ENCODE peak calls at places on chromosome 21, in seven cellular contexts. Q is GM23338, D is esophagus squamous epithelium, P is heart left ventricle, I is GM12865, C is heart right ventricle, N is choroid plexus epithelial cell. M is an unnamed sample.

GRCh38 chr21:20971296-20971921 is 26.8 kb upstream of the NCAM2 start:
- DNase-seq in C (peak), I (peak), N (peak), P (no peak), D (no peak), Q (peak), M (no peak)

GRCh38 chr21:39866093-39866492 is 1.1 kb upstream of the PCP4 start:
- DNase-seq in I (no peak), D (no peak), P (no peak), C (no peak), Q (no peak), N (no peak), M (no peak)

GRCh38 chr21:43917515-43918384 is 52.7 kb downstream of the AGPAT3 start:
- DNase-seq in C (no peak), I (peak), N (no peak), Q (no peak), P (no peak), D (no peak), M (no peak)

GRCh38 chr21:34669149-34669879 is 520 bp downstream of the CLIC6 start:
- DNase-seq in C (no peak), D (no peak), P (no peak), N (no peak), I (peak), Q (peak), M (no peak)

GRCh38 chr21:32819702-32820101 is 48.1 kb upstream of the PAXBP1 start:
- DNase-seq in C (no peak), D (no peak), N (peak), P (peak), I (no peak), Q (no peak), M (no peak)

GRCh38 chr21:40120944-40121575 is 253.8 kb downstream of the PCP4 start:
- DNase-seq in D (no peak), C (no peak), Q (peak), I (no peak), N (peak), P (no peak), M (no peak)

GRCh38 chr21:27076035-27076434 is 109.1 kb upstream of the ADAMTS5 start:
- DNase-seq in P (no peak), I (no peak), Q (no peak), C (no peak), N (peak), D (no peak), M (no peak)

GRCh38 chr21:34073749-34074282 is 438 bp downstream of the MRPS6 start:
- DNase-seq in D (no peak), I (peak), P (peak), Q (peak), C (peak), N (no peak), M (no peak)

GRCh38 chr21:39048574-39048973 is 134.7 kb downstream of the PSMG1 start:
- DNase-seq in I (no peak), D (no peak), Q (no peak), P (no peak), C (no peak), N (peak), M (no peak)

GRCh38 chr21:44317241-44317782 is 17.5 kb downstream of the PFKL start:
- DNase-seq in P (no peak), N (no peak), Q (no peak), C (no peak), I (no peak), D (no peak), M (no peak)

GRCh38 chr21:31957631-31958030 is 84.8 kb downstream of the HUNK start:
- DNase-seq in N (no peak), I (no peak), Q (no peak), C (no peak), D (no peak), P (no peak), M (no peak)

GRCh38 chr21:43754948-43755781 is 20.9 kb downstream of the CSTB start:
- DNase-seq in D (no peak), C (peak), Q (no peak), N (no peak), P (no peak), I (no peak), M (no peak)

GRCh38 chr21:43597052-43597451 is 62.2 kb downstream of the HSF2BP start:
- DNase-seq in P (no peak), C (no peak), N (peak), Q (no peak), D (no peak), I (no peak), M (no peak)

GRCh38 chr21:33116669-33117267 is 46.8 kb downstream of the OLIG1 start:
- DNase-seq in N (no peak), I (no peak), C (no peak), P (no peak), Q (no peak), D (no peak), M (no peak)

GRCh38 chr21:39483917-39484316 is 32.1 kb downstream of the SH3BGR start:
- DNase-seq in P (no peak), N (peak), I (no peak), C (no peak), D (no peak), Q (no peak), M (no peak)

GRCh38 chr21:30408782-30409494 is 13.1 kb downstream of the KRTAP13-1 start:
- DNase-seq in N (peak), Q (peak), I (peak), D (no peak), P (peak), C (peak), M (no peak)

GRCh38 chr21:26170471-26171309 is at the start of gene APP:
- DNase-seq in P (peak), I (peak), D (peak), N (peak), Q (peak), C (peak), M (no peak)

GRCh38 chr21:39079617-39080016 is 103.6 kb downstream of the PSMG1 start:
- DNase-seq in P (peak), C (peak), I (no peak), D (peak), Q (no peak), N (peak), M (no peak)

GRCh38 chr21:43194303-43195130 is 25.7 kb downstream of the CRYAA start:
- DNase-seq in Q (no peak), I (peak), P (peak), C (no peak), D (no peak), N (no peak), M (no peak)

GRCh38 chr21:32423320-32423719 is 10.8 kb downstream of the EVA1C start:
- DNase-seq in N (peak), Q (no peak), D (no peak), C (no peak), P (no peak), I (no peak), M (no peak)

GRCh38 chr21:43793243-43793642 is 3.9 kb downstream of the RRP1 start:
- DNase-seq in Q (no peak), P (no peak), D (no peak), N (no peak), C (no peak), I (no peak), M (no peak)

GRCh38 chr21:32916522-32917099 is 109.1 kb upstream of the OLIG2 start:
- DNase-seq in N (no peak), Q (peak), I (peak), C (no peak), P (no peak), D (no peak), M (no peak)

GRCh38 chr21:38506606-38507331 is 8.5 kb upstream of the ERG start:
- DNase-seq in C (no peak), I (no peak), D (no peak), P (no peak), Q (peak), N (peak), M (no peak)

GRCh38 chr21:43308511-43309283 is 118.2 kb downstream of the SIK1 start:
- DNase-seq in N (no peak), C (no peak), D (no peak), I (no peak), P (no peak), Q (no peak), M (no peak)

GRCh38 chr21:38619865-38620513 is 121.7 kb upstream of the ERG start:
- DNase-seq in D (no peak), N (no peak), Q (no peak), C (peak), I (no peak), P (peak), M (no peak)

GRCh38 chr21:21179619-21180336 is 181.6 kb downstream of the NCAM2 start:
- DNase-seq in C (no peak), Q (no peak), D (no peak), P (no peak), I (no peak), N (no peak), M (no peak)

GRCh38 chr21:35020446-35020845 is 28.7 kb downstream of the RUNX1 start:
- DNase-seq in D (no peak), C (no peak), I (no peak), Q (no peak), P (no peak), N (no peak), M (no peak)

GRCh38 chr21:14890141-14890540 is 174.7 kb downstream of the NRIP1 start:
- DNase-seq in I (no peak), Q (no peak), D (no peak), N (peak), P (no peak), C (no peak), M (no peak)

GRCh38 chr21:34745557-34746255 is 76.9 kb downstream of the CLIC6 start:
- DNase-seq in I (peak), N (peak), C (peak), P (peak), Q (peak), D (peak), M (peak)

GRCh38 chr21:27219068-27219467 is 252.2 kb upstream of the ADAMTS5 start:
- DNase-seq in Q (no peak), D (no peak), N (peak), P (no peak), I (no peak), C (no peak), M (no peak)

GRCh38 chr21:32705139-32705538 is 22.7 kb downstream of the SYNJ1 start:
- DNase-seq in C (no peak), P (no peak), Q (peak), I (no peak), N (peak), D (no peak), M (no peak)

GRCh38 chr21:21247441-21247840 is 249.2 kb downstream of the NCAM2 start:
- DNase-seq in D (no peak), C (no peak), P (no peak), I (no peak), Q (no peak), N (peak), M (no peak)

GRCh38 chr21:22791986-22792560 is 1793.9 kb downstream of the NCAM2 start:
- DNase-seq in C (no peak), Q (peak), N (peak), P (no peak), I (peak), D (no peak), M (peak)

GRCh38 chr21:31673513-31673912 is 14.0 kb downstream of the SOD1 start:
- DNase-seq in Q (no peak), D (no peak), P (no peak), C (no peak), N (no peak), I (no peak), M (no peak)

GRCh38 chr21:35658242-35658641 is 402.1 kb downstream of the SETD4 start:
- DNase-seq in C (no peak), N (peak), I (peak), P (no peak), Q (no peak), D (no peak), M (no peak)

GRCh38 chr21:14058566-14058965 is 152.2 kb downstream of the LIPI start:
- DNase-seq in N (no peak), D (no peak), P (no peak), I (no peak), C (peak), Q (no peak), M (no peak)

GRCh38 chr21:34545079-34545884 is 33.3 kb upstream of the KCNE1 start:
- DNase-seq in N (peak), D (no peak), C (no peak), Q (peak), I (peak), P (no peak), M (peak)

GRCh38 chr21:25039461-25040380 is 567.6 kb downstream of the MRPL39 start:
- DNase-seq in P (no peak), N (peak), Q (peak), I (peak), C (no peak), D (no peak), M (peak)

GRCh38 chr21:34008618-34009017 is 64.8 kb upstream of the MRPS6 start:
- DNase-seq in N (no peak), D (no peak), P (no peak), C (no peak), Q (peak), I (no peak), M (no peak)

DNA sequence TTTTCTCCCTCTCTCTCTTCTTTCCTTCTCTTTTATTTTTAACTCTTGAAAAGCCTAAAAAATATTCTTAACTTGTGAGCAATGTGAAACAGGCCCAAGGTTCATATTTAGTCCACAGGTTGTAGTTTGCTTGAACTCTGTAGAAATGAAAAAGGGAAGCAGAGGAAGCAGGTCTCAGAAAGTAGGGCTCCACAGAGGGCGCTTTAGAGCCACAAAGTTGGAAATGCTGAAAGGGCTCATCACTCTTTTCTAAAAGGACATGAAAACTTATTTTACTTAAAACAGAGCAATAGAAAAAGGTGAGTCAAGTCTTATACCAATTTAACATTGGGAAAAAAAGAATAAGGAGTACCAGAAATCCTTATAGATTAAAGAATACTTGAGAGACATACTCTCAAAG is 247.0 kb downstream of the USP25 start:
- DNase-seq in I (no peak), D (no peak), Q (peak), P (no peak), C (no peak), N (peak), M (no peak)
- TF ChIP-seq CTCF in I (no peak), D (no peak), Q (peak), P (no peak), C (no peak), N (peak), M (no peak)

GRCh38 chr21:45358261-45358670 is 46.7 kb upstream of the COL18A1 start:
- DNase-seq in P (no peak), Q (no peak), N (no peak), D (no peak), C (peak), I (no peak), M (no peak)

GRCh38 chr21:45359451-45360217 is 45.3 kb upstream of the COL18A1 start:
- DNase-seq in D (no peak), N (no peak), I (no peak), C (peak), P (no peak), Q (no peak), M (no peak)

GRCh38 chr21:45357436-45358260 is 47.3 kb upstream of the COL18A1 start:
- DNase-seq in P (peak), N (peak), I (no peak), C (peak), D (no peak), Q (peak), M (no peak)

GRCh38 chr21:45356653-45357435 is 48.1 kb upstream of the COL18A1 start:
- DNase-seq in I (no peak), Q (no peak), N (no peak), P (no peak), D (no peak), C (peak), M (no peak)

DNA sequence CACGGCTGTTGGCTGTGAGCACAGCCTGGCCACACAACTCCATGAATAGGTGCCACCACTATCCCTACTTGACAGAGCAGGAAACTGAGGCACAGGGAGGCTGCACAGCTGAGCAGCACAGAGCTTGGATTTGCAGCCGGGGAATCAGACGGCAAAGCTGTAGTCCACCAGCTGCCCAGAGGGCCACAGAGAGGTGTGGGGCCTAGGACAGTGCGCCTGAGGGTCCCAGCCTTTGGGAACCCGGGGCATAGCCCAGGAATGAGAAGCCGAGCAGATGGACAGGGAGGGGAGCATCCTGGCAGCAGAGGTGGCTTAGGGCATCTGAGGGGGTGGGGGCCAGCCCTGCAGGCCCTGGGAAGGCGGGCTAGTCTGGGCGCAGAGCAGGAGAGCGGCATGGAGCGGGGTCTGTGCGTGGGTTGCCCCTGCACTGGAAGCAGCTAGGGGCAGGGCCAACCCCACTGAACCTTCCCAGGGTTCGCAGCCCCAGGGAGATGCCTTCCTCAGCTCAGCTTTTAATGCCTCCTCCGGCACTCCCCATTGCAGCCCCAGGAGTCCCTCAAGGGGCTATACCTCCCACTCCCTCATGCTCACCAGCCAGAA is 46.2 kb upstream of the COL18A1 start:
- DNase-seq in Q (no peak), D (no peak), C (peak), N (no peak), I (no peak), P (no peak), M (no peak)
- TF ChIP-seq CTCF in Q (no peak), D (no peak), C (no peak), N (no peak), I (no peak), P (no peak), M (no peak)

GRCh38 chr21:37435719-37436118 is 69.1 kb downstream of the DYRK1A start:
- DNase-seq in N (no peak), D (no peak), I (no peak), Q (no peak), P (no peak), C (no peak), M (no peak)

GRCh38 chr21:37436180-37436579 is 69.6 kb downstream of the DYRK1A start:
- DNase-seq in C (no peak), I (no peak), P (no peak), D (no peak), Q (no peak), N (no peak), M (no peak)

GRCh38 chr21:37435120-37435519 is 68.5 kb downstream of the DYRK1A start:
- DNase-seq in C (no peak), P (peak), D (no peak), Q (peak), N (peak), I (no peak), M (no peak)

GRCh38 chr21:37431243-37431642 is 64.7 kb downstream of the DYRK1A start:
- DNase-seq in P (no peak), C (no peak), I (no peak), N (no peak), D (no peak), Q (peak), M (no peak)

GRCh38 chr21:37433441-37433840 is 66.9 kb downstream of the DYRK1A start:
- DNase-seq in C (no peak), D (no peak), Q (no peak), I (no peak), N (no peak), P (no peak), M (no peak)
- TF ChIP-seq CTCF in C (no peak), D (no peak), Q (no peak), I (no peak), N (no peak), P (no peak), M (no peak)

DNA sequence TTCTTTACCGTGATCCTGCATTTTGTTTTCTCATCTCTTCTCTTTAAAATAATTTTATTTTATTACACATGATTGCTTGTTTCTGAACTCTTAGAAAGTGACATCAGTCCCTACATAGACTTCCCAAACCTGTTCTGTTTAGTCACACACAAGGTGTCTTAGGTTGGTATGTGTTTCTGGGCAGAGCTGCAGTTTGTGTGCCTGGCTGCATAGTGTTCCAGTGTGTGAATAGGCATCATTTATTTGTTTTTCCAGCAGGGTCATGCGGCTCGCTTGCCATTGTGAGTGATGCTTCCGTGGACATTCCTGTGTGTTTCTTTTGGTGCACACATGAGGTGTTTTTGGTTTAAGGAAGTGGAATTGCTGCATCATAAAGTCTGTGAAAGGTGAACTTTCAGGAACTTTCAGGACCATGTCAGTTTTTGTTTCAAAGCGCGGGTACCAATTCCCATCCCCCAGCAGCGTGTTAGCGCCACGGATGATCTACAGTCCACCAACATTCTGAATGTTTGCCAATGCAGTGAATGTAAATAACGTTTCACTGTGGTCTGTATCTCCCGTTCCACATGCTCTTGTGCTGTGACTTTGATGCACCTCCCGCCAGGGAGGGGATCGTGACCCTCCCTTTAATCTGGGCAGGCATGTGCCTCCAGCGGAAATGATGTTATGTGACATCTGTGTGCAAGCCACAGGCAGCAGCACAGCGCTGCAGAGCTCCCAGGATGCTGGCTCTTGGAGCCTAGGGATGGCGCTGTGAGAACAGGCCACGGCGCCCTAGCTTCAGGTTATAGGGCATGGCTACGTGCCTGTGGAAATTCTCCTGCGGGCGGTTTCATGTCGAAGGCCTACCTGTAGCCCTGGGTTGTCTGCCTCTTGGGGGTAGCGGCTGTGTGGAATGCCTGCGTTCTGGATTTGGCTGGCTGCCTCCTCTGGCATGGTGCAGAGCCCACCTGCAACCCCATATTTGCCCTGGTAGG is 144.6 kb upstream of the COL6A1 start:
- DNase-seq in I (no peak), C (no peak), Q (no peak), D (no peak), P (no peak), N (peak), M (no peak)
- TF ChIP-seq CTCF in I (no peak), C (no peak), Q (peak), D (no peak), P (no peak), N (peak), M (no peak)

GRCh38 chr21:46420241-46421190 is 38.2 kb upstream of the DIP2A start:
- DNase-seq in D (no peak), I (no peak), N (no peak), C (no peak), P (no peak), Q (no peak), M (no peak)
- TF ChIP-seq CTCF in D (no peak), I (no peak), N (peak), C (no peak), P (no peak), Q (no peak), M (no peak)

GRCh38 chr21:41768371-41769042 is 1.7 kb upstream of the RIPK4 start:
- DNase-seq in D (no peak), N (peak), P (no peak), I (no peak), Q (peak), C (no peak), M (no peak)
- TF ChIP-seq CTCF in D (no peak), N (peak), P (no peak), I (no peak), Q (peak), C (no peak), M (peak)

M was measured in GM12864.